ENCODE peak calls at places on chromosomes 7 and 10, in four cellular contexts. P is foreskin fibroblast, N is osteocyte, D is upper lobe of right lung. G is an unnamed sample.

GRCh38 chr10:15167411-15168295 is 840 bp downstream of the NMT2 start:
- DNase-seq in D (peak), P (peak), N (peak), G (peak)

GRCh38 chr7:46859963-46860475 is 721.9 kb downstream of the TNS3 start:
- DNase-seq in D (no peak), N (no peak), P (peak), G (no peak)

GRCh38 chr7:142066536-142066935 is 45.0 kb upstream of the MGAM2 start:
- DNase-seq in D (no peak), N (no peak), P (no peak), G (no peak)

GRCh38 chr7:127736511-127736910 is 84.5 kb downstream of the SND1 start:
- DNase-seq in D (no peak), P (no peak), N (no peak), G (no peak)

GRCh38 chr7:27111753-27112277 is 9.3 kb upstream of the HOXA2 start:
- DNase-seq in P (no peak), D (no peak), N (no peak), G (no peak)

GRCh38 chr10:8331896-8332729 is 277.6 kb downstream of the GATA3 start:
- DNase-seq in N (no peak), D (peak), P (no peak), G (peak)

GRCh38 chr7:26995664-26996063 is 100.1 kb downstream of the HOXA1 start:
- DNase-seq in P (no peak), N (no peak), D (no peak), G (no peak)

GRCh38 chr10:45235823-45236222 is 79.6 kb downstream of the OR13A1 start:
- DNase-seq in P (peak), N (no peak), D (no peak), G (no peak)

GRCh38 chr7:121322460-121322859 is 6.3 kb upstream of the WNT16 start:
- DNase-seq in P (no peak), N (no peak), D (no peak), G (no peak)

GRCh38 chr10:76126607-76127190 is 695.3 kb downstream of the LRMDA start:
- DNase-seq in N (no peak), D (no peak), P (no peak), G (no peak)

GRCh38 chr10:58778966-58779365 is 266.3 kb downstream of the BICC1 start:
- DNase-seq in N (no peak), D (no peak), P (no peak), G (no peak)

GRCh38 chr7:28155964-28156363 is 24.6 kb downstream of the JAZF1 start:
- DNase-seq in N (no peak), P (peak), D (no peak), G (no peak)

GRCh38 chr7:146960747-146961416 is 844.3 kb downstream of the CNTNAP2 start:
- DNase-seq in D (no peak), P (no peak), N (no peak), G (no peak)

DNA sequence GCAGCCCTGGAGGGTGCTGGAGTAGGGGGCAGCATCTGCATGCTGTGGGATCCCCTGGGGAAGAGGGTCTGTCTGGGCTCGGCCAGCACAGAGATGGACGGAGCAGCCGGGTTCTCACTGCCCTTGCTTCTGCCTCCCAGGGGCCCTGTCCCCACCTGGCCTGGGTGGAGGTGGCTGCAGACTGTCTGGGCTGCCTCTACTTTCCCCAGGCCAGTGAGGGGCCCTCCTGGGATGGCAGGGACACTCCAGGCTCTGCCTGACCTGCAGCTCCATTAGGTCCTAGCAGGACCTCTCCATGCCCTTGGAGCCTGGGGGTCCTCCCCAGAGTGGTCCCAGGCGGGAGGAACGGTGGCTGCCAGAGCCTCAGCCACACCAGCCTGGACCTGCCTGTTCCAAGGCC is 63.7 kb downstream of the PWWP2B start:
- DNase-seq in P (no peak), D (no peak), N (no peak), G (peak)
- TF ChIP-seq CTCF in P (no peak), D (no peak), N (no peak), G (no peak)

GRCh38 chr10:73910764-73911552 is at the start of gene PLAU:
- DNase-seq in D (peak), P (peak), N (peak), G (peak)
- TF ChIP-seq CTCF in D (no peak), P (no peak), N (no peak), G (no peak)

GRCh38 chr10:17597386-17597785 is 19.8 kb downstream of the HACD1 start:
- DNase-seq in P (no peak), N (no peak), D (no peak), G (no peak)

GRCh38 chr10:17599089-17599488 is 18.1 kb downstream of the HACD1 start:
- DNase-seq in D (no peak), P (no peak), N (peak), G (no peak)
- TF ChIP-seq CTCF in D (peak), P (peak), N (peak), G (peak)

DNA sequence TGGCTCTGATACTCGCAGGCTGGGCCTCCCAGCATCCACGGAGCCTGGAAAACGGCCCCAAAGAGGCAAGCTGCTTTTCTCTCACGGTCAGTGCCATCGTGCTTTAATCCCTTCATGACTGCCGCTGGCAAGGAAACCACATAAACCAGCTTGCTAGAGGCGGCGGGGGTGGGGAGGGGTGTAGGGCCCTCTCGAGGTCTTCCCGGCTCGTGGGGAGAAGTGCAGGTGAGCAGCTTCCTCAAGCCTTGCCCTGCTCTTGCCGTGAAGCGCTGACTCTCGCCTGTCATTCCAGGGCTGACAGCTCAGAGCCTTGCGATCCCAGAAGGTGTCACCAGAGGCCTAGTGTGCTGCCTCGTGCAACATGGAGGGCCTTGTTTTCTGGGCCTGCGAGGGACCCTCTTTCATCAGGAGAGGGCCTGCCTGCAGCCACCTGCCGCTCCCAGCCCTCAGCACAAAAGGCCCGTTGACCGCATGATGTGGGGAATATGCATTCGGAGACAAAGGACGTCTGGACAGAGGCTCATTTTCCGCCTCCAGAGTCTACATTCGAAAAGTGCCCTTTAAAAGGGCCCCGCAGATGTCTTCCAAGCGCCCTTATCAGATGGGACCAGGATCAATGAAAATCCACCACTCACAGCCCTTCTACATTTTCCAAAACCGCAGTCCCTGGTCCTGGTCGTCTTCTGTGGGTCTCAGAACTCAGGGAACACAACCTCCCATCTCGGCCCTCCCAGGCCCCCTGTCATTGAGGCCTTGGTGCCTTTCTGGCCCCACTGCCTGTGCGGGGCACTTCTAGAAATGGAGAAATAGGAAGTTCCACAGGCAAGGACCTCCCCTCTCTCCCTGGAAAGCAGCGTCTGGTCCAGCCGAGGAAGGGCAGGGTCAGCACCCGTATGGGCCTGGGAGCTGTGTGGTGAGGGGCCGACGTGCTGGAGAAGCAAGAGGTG is 58.7 kb downstream of the ZRANB1 start:
- DNase-seq in D (peak), P (no peak), N (peak), G (no peak)
- TF ChIP-seq CTCF in D (no peak), P (peak), N (peak), G (no peak)

DNA sequence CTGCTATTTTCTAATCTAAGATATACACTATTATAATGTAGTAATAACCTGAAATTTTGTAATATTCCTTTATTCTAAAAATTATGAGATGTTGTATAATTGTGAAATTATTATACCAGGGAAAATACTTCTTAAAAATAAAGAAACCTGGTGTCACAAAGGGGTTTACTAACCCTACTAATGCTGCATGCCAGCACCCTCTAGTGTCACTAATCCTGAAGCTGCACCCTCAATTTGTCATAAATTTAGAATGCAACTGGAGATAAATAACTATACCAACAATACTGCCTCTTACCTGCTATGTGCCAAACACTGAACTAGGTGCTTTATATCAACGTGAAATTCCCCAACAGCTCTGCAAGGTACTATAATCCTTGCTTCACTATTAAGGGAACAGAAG is 30.8 kb downstream of the TM9SF3 start:
- DNase-seq in D (no peak), P (no peak), N (no peak), G (no peak)
- TF ChIP-seq CTCF in D (peak), P (peak), N (peak), G (peak)

GRCh38 chr7:101154693-101155102 is 422 bp downstream of the AP1S1 start:
- DNase-seq in N (no peak), D (no peak), P (no peak), G (no peak)

GRCh38 chr7:101156866-101157589 is 2.8 kb downstream of the AP1S1 start:
- DNase-seq in P (no peak), N (no peak), D (no peak), G (no peak)

GRCh38 chr7:101155303-101155702 is 1.0 kb downstream of the AP1S1 start:
- DNase-seq in N (no peak), P (no peak), D (no peak), G (no peak)

GRCh38 chr7:101153969-101154692 is at the start of gene AP1S1:
- DNase-seq in D (peak), P (peak), N (peak), G (peak)

GRCh38 chr7:101156277-101156676 is 2.0 kb downstream of the AP1S1 start:
- DNase-seq in N (no peak), D (no peak), P (no peak), G (no peak)
- TF ChIP-seq CTCF in N (peak), D (no peak), P (peak), G (no peak)

DNA sequence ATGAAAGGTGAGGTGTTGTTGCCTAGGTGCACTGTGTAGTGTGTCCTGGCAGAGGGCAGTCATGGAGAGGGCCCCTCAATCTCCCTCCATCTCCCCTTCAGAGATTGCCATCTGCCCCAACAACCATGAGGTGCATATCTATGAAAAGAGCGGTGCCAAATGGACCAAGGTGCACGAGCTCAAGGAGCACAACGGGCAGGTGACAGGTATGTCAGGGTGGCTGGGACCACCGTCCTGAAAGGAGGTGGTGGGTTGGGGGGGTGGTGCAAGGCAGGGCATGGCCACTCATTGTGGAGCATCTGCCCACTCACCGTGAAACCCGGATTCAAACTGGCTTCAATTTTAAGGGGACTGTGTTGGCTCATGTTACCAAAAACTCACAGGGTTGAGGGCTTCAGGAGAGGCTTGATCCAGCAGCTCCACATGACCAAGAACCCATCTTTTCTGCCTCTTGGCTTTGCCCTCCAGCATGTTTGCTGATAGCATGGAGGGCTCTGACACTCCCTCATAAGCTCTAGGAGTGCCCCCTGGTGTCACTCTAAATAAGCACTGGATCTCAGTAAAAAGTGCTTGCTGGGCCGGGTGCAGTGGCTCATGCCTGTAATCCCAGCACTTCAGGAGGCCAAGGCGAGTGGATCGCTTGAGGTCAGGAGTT is 12.2 kb downstream of the ARPC1B start:
- DNase-seq in D (no peak), P (peak), N (no peak), G (no peak)
- TF ChIP-seq CTCF in D (no peak), P (peak), N (peak), G (no peak)

G was measured in nephron progenitor cell.